ENCODE peak calls at places on chromosomes 7 and 10, in five cellular contexts. T is H9, Z is trophoblast cell, C is H1, S is neuronal stem cell. K is an unnamed sample.

GRCh38 chr7:69823151-69823744 is 225.0 kb downstream of the AUTS2 start:
- DNase-seq in S (no peak), C (no peak), Z (no peak), T (no peak), K (no peak)

GRCh38 chr10:128024426-128024825 is 101.8 kb downstream of the MKI67 start:
- DNase-seq in T (no peak), S (no peak), C (no peak), Z (no peak), K (no peak)

GRCh38 chr7:98470131-98470985 is 69.5 kb upstream of the BAIAP2L1 start:
- DNase-seq in Z (peak; percentile 10), C (peak; percentile 49), T (peak; percentile 95), S (peak; percentile 57), K (no peak)

GRCh38 chr7:92766461-92767003 is 69.8 kb downstream of the CDK6 start:
- DNase-seq in C (no peak), Z (peak; percentile 59), S (no peak), T (no peak), K (peak; percentile 77)

GRCh38 chr7:128362670-128363069 is 1.2 kb upstream of the PRRT4 start:
- DNase-seq in T (no peak), Z (no peak), C (no peak), S (no peak), K (peak; percentile 37)

GRCh38 chr10:103566536-103566935 is 73.0 kb downstream of the NEURL1 start:
- DNase-seq in C (no peak), Z (peak; percentile 67), T (no peak), S (no peak), K (no peak)

GRCh38 chr10:31101123-31101522 is 69.5 kb upstream of the ZNF438 start:
- DNase-seq in C (no peak), T (no peak), Z (no peak), S (no peak), K (peak; percentile 90)

GRCh38 chr7:53397911-53398310 is 362.5 kb downstream of the POM121L12 start:
- DNase-seq in Z (peak; percentile 12), C (no peak), S (no peak), T (no peak), K (peak; percentile 3)

GRCh38 chr7:98286093-98286525 is 4.6 kb downstream of the BRI3 start:
- DNase-seq in Z (peak; percentile 97), C (no peak), T (no peak), S (no peak), K (peak; percentile 76)

GRCh38 chr10:98852686-98853085 is 383.0 kb downstream of the HPSE2 start:
- DNase-seq in C (no peak), Z (no peak), T (no peak), S (no peak), K (no peak)

GRCh38 chr7:116802144-116802747 is 60.1 kb upstream of the CAPZA2 start:
- DNase-seq in C (no peak), T (no peak), S (peak; percentile 20), Z (peak; percentile 90), K (no peak)

GRCh38 chr7:131087756-131088658 is 239.7 kb upstream of the MKLN1 start:
- DNase-seq in T (no peak), C (no peak), Z (peak; percentile 64), S (no peak), K (no peak)

GRCh38 chr10:4825868-4826787 is at the start of gene AKR1E2:
- DNase-seq in T (peak; percentile 92), S (peak; percentile 64), C (peak; percentile 46), Z (peak; percentile 77), K (peak; percentile 85)

GRCh38 chr7:150322114-150322832 is 882 bp upstream of the LRRC61 start:
- DNase-seq in C (no peak), T (no peak), Z (peak; percentile 47), S (no peak), K (no peak)

GRCh38 chr10:84743483-84743882 is 415.1 kb downstream of the CCSER2 start:
- DNase-seq in C (no peak), Z (peak; percentile 29), T (no peak), S (no peak), K (no peak)

GRCh38 chr10:45227042-45227441 is 88.4 kb downstream of the OR13A1 start:
- DNase-seq in T (no peak), C (no peak), Z (no peak), S (no peak), K (no peak)

GRCh38 chr7:3092468-3092867 is 48.8 kb upstream of the CARD11 start:
- DNase-seq in Z (no peak), T (no peak), S (no peak), C (no peak), K (no peak)

GRCh38 chr10:80684217-80684616 is 146.5 kb downstream of the SH2D4B start:
- DNase-seq in T (no peak), C (no peak), S (no peak), Z (peak; percentile 37), K (peak; percentile 9)

GRCh38 chr10:51574248-51575067 is 124.9 kb downstream of the CSTF2T start:
- DNase-seq in C (no peak), Z (no peak), S (no peak), T (no peak), K (no peak)

GRCh38 chr10:50501899-50502556 is 121.7 kb downstream of the SGMS1 start:
- DNase-seq in T (no peak), Z (no peak), S (no peak), C (no peak), K (no peak)

GRCh38 chr7:25312968-25313367 is 84.7 kb upstream of the NPVF start:
- DNase-seq in S (no peak), T (no peak), Z (no peak), C (no peak), K (no peak)

GRCh38 chr10:8221481-8221880 is 167.0 kb downstream of the GATA3 start:
- DNase-seq in C (no peak), T (no peak), S (no peak), Z (no peak), K (no peak)

GRCh38 chr7:15972767-15973362 is 286.4 kb upstream of the MEOX2 start:
- DNase-seq in C (no peak), T (no peak), S (no peak), Z (no peak), K (peak; percentile 54)

GRCh38 chr7:121083138-121083789 is 94.8 kb downstream of the CPED1 start:
- DNase-seq in T (no peak), C (no peak), Z (peak; percentile 77), S (no peak), K (peak; percentile 77)

GRCh38 chr7:100080895-100081534 is 508 bp downstream of the ZNF3 start:
- DNase-seq in Z (peak; percentile 19), S (no peak), C (no peak), T (no peak), K (peak; percentile 42)

GRCh38 chr7:7868245-7868899 is 100.2 kb upstream of the GLCCI1 start:
- DNase-seq in Z (no peak), S (no peak), C (no peak), T (no peak), K (no peak)

GRCh38 chr7:43391518-43391917 is 191.4 kb upstream of the STK17A start:
- DNase-seq in Z (no peak), T (no peak), S (no peak), C (no peak), K (no peak)

GRCh38 chr10:124719213-124719851 is 24.8 kb downstream of the FAM53B start:
- DNase-seq in S (no peak), Z (peak; percentile 26), T (no peak), C (no peak), K (no peak)

GRCh38 chr10:15744217-15744865 is 24.6 kb upstream of the ITGA8 start:
- DNase-seq in C (no peak), T (peak; percentile 67), Z (peak; percentile 74), S (peak; percentile 51), K (peak; percentile 68)

GRCh38 chr7:982511-983181 is at the start of gene CYP2W1:
- DNase-seq in T (no peak), S (no peak), C (no peak), Z (no peak), K (no peak)

GRCh38 chr10:11539191-11539868 is 72.1 kb downstream of the USP6NL start:
- DNase-seq in S (no peak), T (no peak), C (no peak), Z (peak; percentile 36), K (peak; percentile 58)

GRCh38 chr10:129877773-129878371 is 86.2 kb downstream of the EBF3 start:
- DNase-seq in S (no peak), T (peak; percentile 65), Z (peak; percentile 6), C (no peak), K (no peak)

GRCh38 chr10:17965649-17966048 is 13.9 kb downstream of the SLC39A12 start:
- DNase-seq in S (no peak), Z (no peak), C (no peak), T (no peak), K (no peak)

GRCh38 chr10:97520978-97521761 is 22.4 kb downstream of the UBTD1 start:
- DNase-seq in T (peak; percentile 59), S (no peak), Z (no peak), C (no peak), K (no peak)

GRCh38 chr10:97522937-97523336 is 24.2 kb downstream of the UBTD1 start:
- DNase-seq in C (no peak), Z (no peak), T (no peak), S (no peak), K (no peak)

GRCh38 chr10:97520520-97520919 is 21.8 kb downstream of the UBTD1 start:
- DNase-seq in Z (no peak), T (no peak), S (no peak), C (no peak), K (no peak)

GRCh38 chr10:97519342-97519741 is 20.6 kb downstream of the UBTD1 start:
- DNase-seq in T (no peak), Z (no peak), C (no peak), S (no peak), K (no peak)

DNA sequence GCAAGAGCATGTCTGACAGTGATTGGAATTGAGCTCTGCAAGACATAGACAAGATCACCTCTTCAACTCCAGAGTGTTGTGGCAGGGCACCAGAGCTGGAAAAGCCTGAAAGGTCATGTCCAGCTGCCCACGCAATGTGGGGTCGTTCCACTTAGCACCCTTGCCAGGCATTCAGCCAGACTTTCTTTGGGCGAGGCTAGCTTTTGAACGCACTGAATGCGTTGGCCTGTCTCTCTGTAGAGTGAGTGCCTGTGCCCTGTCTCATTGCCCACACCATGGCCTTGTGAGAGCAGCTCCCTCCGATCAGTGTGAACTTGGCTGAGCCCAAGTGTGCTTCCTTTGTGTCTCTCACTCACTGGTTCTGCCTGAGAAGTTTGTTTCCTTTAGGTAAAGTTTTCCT is 23.3 kb downstream of the UBTD1 start:
- DNase-seq in S (no peak), T (no peak), Z (no peak), C (no peak), K (no peak)
- H2BK12ac ChIP-seq in S (no peak overlapping the region), T (no peak overlapping the region), Z (no peak overlapping the region), C (no peak overlapping the region), K (no peak overlapping the region)

GRCh38 chr7:66050337-66050957 is 25.2 kb upstream of the ASL start:
- DNase-seq in S (no peak), Z (no peak), T (no peak), C (no peak), K (no peak)
- H3K23ac ChIP-seq in S (no peak overlapping the region), Z (no peak overlapping the region), T (no peak overlapping the region), C (no peak overlapping the region), K (no peak overlapping the region)

GRCh38 chr7:40880581-40880980 is 745.8 kb downstream of the SUGCT start:
- DNase-seq in S (no peak), T (no peak), C (no peak), Z (no peak), K (no peak)
- H4K91ac ChIP-seq in S (no peak overlapping the region), T (no peak overlapping the region), C (no peak overlapping the region), Z (no peak overlapping the region), K (no peak overlapping the region)

DNA sequence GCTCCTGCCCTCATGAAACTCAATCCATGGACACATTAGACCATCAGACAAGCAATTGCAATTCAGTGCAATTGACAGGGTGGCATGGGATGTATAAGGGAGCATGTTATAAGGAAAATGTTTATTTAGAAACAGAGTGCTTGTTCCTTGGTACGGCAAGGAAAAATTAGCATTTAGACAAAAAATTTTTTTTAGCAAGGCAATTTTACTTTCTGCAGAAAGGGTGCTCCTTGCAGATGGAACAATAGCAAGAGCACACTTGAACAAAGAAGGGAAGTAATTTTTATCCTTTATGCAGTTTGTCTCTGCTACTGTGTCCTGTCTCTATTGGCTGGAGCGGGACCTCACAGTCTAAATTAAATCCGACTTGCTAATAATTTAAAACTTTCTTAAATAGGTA is 6.2 kb upstream of the BAG3 start:
- DNase-seq in T (no peak), C (no peak), S (no peak), Z (no peak), K (no peak)
- H2BK12ac ChIP-seq in T (no peak overlapping the region), C (no peak overlapping the region), S (no peak overlapping the region), Z (no peak overlapping the region), K (no peak overlapping the region)